ENCODE peak calls at places on chromosome X, in five cellular contexts. E is kidney, G is thoracic aorta, I is tibial nerve, A is epithelial cell of esophagus. P is an unnamed sample.
A peak's percentile ranks its signal among the peaks of the same experiment; 100 is the strongest.

GRCh38 chrX:22095306-22095705 is 63.2 kb downstream of the PHEX start:
- DNase-seq in I (peak; percentile 51), G (no peak), E (no peak), A (no peak), P (no peak)

GRCh38 chrX:14676431-14676830 is 147.1 kb downstream of the GLRA2 start:
- DNase-seq in I (no peak), G (no peak), E (no peak), A (peak; percentile 10), P (no peak)

GRCh38 chrX:96590403-96590802 is 94.2 kb upstream of the DIAPH2 start:
- DNase-seq in I (no peak), A (no peak), G (no peak), E (no peak), P (no peak)

GRCh38 chrX:45681891-45682290 is 481.2 kb upstream of the DIPK2B start:
- DNase-seq in I (no peak), G (no peak), A (no peak), E (no peak), P (no peak)

GRCh38 chrX:148995661-148996060 is 495.2 kb downstream of the AFF2 start:
- DNase-seq in I (no peak), E (no peak), G (no peak), A (no peak), P (no peak)

GRCh38 chrX:133254666-133255065 is 36.5 kb upstream of the TFDP3 start:
- DNase-seq in I (no peak), G (no peak), A (peak; percentile 72), E (no peak), P (no peak)

GRCh38 chrX:74924449-74925209 is 623 bp downstream of the NEXMIF start:
- DNase-seq in I (no peak), E (peak; percentile 81), A (peak; percentile 5), G (no peak), P (peak; percentile 68)

GRCh38 chrX:124042042-124042441 is 80.5 kb downstream of the STAG2 start:
- DNase-seq in E (no peak), A (no peak), G (no peak), I (no peak), P (no peak)

GRCh38 chrX:112687189-112687691 is 7.5 kb upstream of the LHFPL1 start:
- DNase-seq in G (no peak), I (peak; percentile 6), E (no peak), A (no peak), P (no peak)

GRCh38 chrX:46398874-46399273 is 146.3 kb downstream of the ZNF674 start:
- DNase-seq in I (no peak), G (no peak), A (no peak), E (no peak), P (no peak)

GRCh38 chrX:56762707-56763555 is 33.9 kb downstream of the NBDY start:
- DNase-seq in I (no peak), E (peak; percentile 51), G (no peak), A (no peak), P (no peak)

GRCh38 chrX:9055354-9055753 is 21.4 kb upstream of the FAM9B start:
- DNase-seq in G (no peak), E (no peak), I (no peak), A (no peak), P (no peak)

DNA sequence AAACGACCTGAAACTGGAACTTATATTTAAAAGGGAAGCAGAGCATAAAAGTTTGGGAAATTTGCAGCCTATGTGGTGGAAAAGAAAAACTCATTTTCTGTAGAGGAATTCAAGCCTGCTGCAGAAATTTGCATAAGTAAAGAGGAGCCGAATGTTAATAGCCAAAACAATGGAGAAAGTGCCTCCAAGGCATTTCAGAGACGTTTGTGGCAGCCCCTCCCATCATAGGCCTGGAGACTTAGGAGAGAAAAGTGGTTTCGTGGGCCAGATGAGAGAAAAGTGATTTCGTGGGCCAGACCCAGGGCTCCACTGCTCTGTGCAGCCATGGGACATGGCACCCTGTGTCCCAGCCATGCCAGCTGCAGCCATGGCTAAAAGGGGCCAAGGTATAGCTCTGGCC is 361.9 kb downstream of the PCDH19 start:
- DNase-seq in A (no peak), I (no peak), G (no peak), E (no peak), P (no peak)
- TF ChIP-seq CTCF in A (no peak), I (no peak), G (no peak), E (no peak), P (no peak)

GRCh38 chrX:64580605-64581004 is 185.4 kb upstream of the MTMR8 start:
- DNase-seq in G (no peak), A (no peak), E (no peak), I (no peak), P (peak; percentile 14)
- TF ChIP-seq CTCF in G (no peak), A (no peak), E (no peak), I (no peak), P (no peak)

GRCh38 chrX:152601848-152602616 is 35.7 kb upstream of the GABRQ start:
- DNase-seq in A (peak; percentile 1), I (no peak), G (no peak), E (no peak), P (no peak)
- TF ChIP-seq CTCF in A (no peak), I (no peak), G (no peak), E (no peak), P (no peak)

GRCh38 chrX:44203791-44204190 is 139.7 kb downstream of the EFHC2 start:
- DNase-seq in E (no peak), G (no peak), A (peak; percentile 14), I (no peak), P (no peak)
- TF ChIP-seq CTCF in E (no peak), G (no peak), A (peak; percentile 18), I (no peak), P (no peak)

P was measured in glutamatergic neuron.